ENCODE peak calls at places on chromosomes 7 and 10, in nine cellular contexts. B is CD8-positive, alpha-beta T cell; D is PC-9; M is thoracic aorta; X is foreskin keratinocyte; L is A549; K is CD4-positive, alpha-beta memory T cell; Q is substantia nigra; T is breast epithelium. G is an unnamed sample.

GRCh38 chr7:2472744-2473143 is 3.5 kb downstream of the GRIFIN start:
- DNase-seq in K (no peak), X (no peak), D (no peak), M (no peak), Q (no peak), L (no peak), T (no peak), B (no peak), G (no peak)

GRCh38 chr7:13282377-13282980 is 595.0 kb downstream of the ARL4A start:
- DNase-seq in B (no peak), K (no peak), D (no peak), T (no peak), Q (no peak), X (no peak), M (no peak), L (no peak), G (no peak)

GRCh38 chr7:116404389-116404788 is 95.1 kb upstream of the CAV2 start:
- DNase-seq in M (no peak), K (no peak), B (no peak), Q (no peak), L (no peak), D (no peak), T (no peak), X (no peak), G (no peak)

GRCh38 chr10:96257944-96258343 is 13.4 kb downstream of the BLNK start:
- DNase-seq in D (no peak), M (peak; percentile 21), Q (no peak), L (no peak), B (no peak), K (no peak), T (no peak), X (no peak), G (no peak)

GRCh38 chr10:50063100-50063499 is 4.7 kb upstream of the WASHC2A start:
- DNase-seq in M (no peak), Q (no peak), B (no peak), K (no peak), L (peak; percentile 4), T (no peak), X (no peak), D (no peak), G (no peak)

GRCh38 chr10:7301039-7301768 is 109.6 kb downstream of the SFMBT2 start:
- DNase-seq in B (no peak), L (peak; percentile 78), D (no peak), M (no peak), K (no peak), T (no peak), Q (no peak), X (no peak), G (no peak)

GRCh38 chr7:33040803-33041516 is 21.6 kb downstream of the NT5C3A start:
- DNase-seq in T (peak; percentile 37), Q (no peak), L (no peak), X (peak; percentile 80), M (no peak), K (peak; percentile 81), D (peak; percentile 61), B (peak; percentile 51), G (peak; percentile 39)

GRCh38 chr7:1024331-1024761 is 20.0 kb upstream of the GPR146 start:
- DNase-seq in D (no peak), T (no peak), K (no peak), B (no peak), X (no peak), L (no peak), M (no peak), Q (no peak), G (no peak)

GRCh38 chr10:106711313-106711906 is 453.1 kb downstream of the SORCS1 start:
- DNase-seq in T (no peak), D (no peak), L (peak; percentile 11), Q (peak; percentile 10), M (no peak), B (no peak), X (no peak), K (no peak), G (no peak)

GRCh38 chr7:67937717-67938191 is 941.1 kb downstream of the TYW1 start:
- DNase-seq in K (no peak), D (peak; percentile 66), X (peak; percentile 97), L (peak; percentile 18), Q (no peak), B (no peak), M (no peak), T (peak; percentile 49), G (peak; percentile 74)

GRCh38 chr7:158317238-158318205 is 270.1 kb downstream of the PTPRN2 start:
- DNase-seq in X (no peak), Q (no peak), B (no peak), D (no peak), T (no peak), M (no peak), L (no peak), K (no peak), G (no peak)

GRCh38 chr7:140927351-140927750 is 2.6 kb upstream of the BRAF start:
- DNase-seq in T (no peak), M (no peak), B (no peak), Q (no peak), D (no peak), L (no peak), X (no peak), K (no peak), G (no peak)

GRCh38 chr7:140928491-140929309 is 4.0 kb upstream of the BRAF start:
- DNase-seq in L (no peak), Q (no peak), K (no peak), D (peak; percentile 37), B (no peak), M (no peak), X (no peak), T (no peak), G (no peak)

GRCh38 chr7:140924019-140924820 is 509 bp downstream of the BRAF start:
- DNase-seq in X (no peak), T (peak; percentile 60), M (peak; percentile 37), Q (peak; percentile 68), B (peak; percentile 55), K (peak; percentile 88), D (peak; percentile 51), L (peak; percentile 66), G (no peak)

GRCh38 chr7:140924821-140925421 is at the start of gene BRAF:
- DNase-seq in M (peak; percentile 37), X (peak; percentile 33), L (peak; percentile 62), T (peak; percentile 81), B (peak; percentile 89), Q (peak; percentile 80), K (peak; percentile 94), D (peak; percentile 69), G (peak; percentile 43)

DNA sequence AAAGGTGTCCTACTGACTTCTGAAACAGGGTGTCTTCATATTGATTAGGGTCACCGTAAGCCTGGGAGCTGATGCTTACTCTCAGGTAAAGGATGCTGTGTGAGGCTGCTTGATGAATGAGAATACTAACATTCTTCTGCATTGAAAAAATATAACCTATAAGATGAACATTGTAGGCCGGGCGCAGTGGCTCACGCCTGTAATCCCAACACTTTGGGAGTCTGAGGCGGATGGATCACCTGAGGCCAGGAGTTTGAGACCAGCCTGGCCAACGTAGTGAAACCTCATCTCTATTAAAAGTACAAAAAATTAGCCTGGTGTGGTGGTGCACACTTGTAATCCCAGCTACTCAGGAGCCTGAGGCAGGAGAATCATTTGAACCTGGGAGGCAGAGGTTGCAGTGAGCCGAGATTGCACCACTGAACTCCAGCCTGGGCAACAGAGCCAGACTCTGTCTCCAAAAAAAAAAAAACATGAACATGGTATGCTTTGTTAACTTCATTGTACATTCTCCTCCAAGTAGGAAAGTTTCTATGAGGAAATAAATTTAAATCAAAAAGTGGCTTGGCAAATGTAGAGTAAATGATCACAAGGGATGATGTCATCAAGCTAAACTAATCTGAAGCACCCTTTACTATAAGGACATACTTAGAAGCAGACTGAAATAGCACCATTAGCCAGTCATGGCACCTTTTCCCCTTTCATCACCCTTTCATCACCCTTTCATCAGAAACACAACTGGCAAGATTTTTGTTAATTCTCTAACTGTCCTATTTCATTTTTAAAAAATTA is 1.5 kb upstream of the BRAF start:
- DNase-seq in X (no peak), B (no peak), T (no peak), Q (no peak), K (no peak), L (no peak), M (no peak), D (no peak), G (no peak)
- H3K27ac ChIP-seq in X (no peak overlapping the region), B (no peak overlapping the region), T (no peak overlapping the region), Q (no peak overlapping the region), K (no peak overlapping the region), L (no peak overlapping the region), M (no peak overlapping the region), D (no peak overlapping the region), G (no peak overlapping the region)

DNA sequence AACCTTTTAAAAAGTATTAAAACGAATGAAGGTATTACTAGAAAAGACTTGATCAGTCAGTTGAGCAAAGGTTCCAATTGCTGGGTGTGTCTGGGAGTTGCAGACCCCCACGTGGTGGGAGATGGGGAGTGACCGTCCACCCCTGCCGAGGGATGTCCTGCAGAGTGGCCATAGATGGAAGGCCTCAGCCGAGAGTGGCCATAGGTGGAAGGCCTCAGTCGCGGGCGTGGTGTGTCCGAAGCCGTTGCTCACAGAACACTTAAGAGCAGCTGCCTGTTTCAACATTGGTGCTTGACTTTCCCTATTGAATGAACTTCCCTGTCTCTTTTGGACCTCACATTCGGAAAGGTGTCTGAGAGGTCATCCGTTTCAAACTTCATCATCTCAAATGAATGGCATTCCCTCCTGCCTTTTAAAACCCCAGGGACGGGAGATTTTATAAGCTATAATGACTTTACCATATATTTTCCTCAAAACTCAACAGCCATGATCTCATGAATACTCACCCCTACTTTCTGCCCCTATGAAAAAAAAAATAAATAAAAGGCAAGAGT is 69.5 kb downstream of the CAMK1D start:
- DNase-seq in X (no peak), Q (no peak), B (no peak), M (no peak), T (no peak), K (no peak), L (no peak), D (no peak), G (no peak)
- H3K27ac ChIP-seq in X (peak overlapping the region; percentile 5), Q (no peak overlapping the region), B (no peak overlapping the region), M (no peak overlapping the region), T (no peak overlapping the region), K (no peak overlapping the region), L (no peak overlapping the region), D (peak overlapping the region; percentile 58), G (no peak overlapping the region)

GRCh38 chr7:74606101-74606908 is 51.2 kb upstream of the GTF2I start:
- DNase-seq in B (peak; percentile 3), Q (no peak), K (peak; percentile 22), L (no peak), M (no peak), D (no peak), T (no peak), X (no peak), G (no peak)

GRCh38 chr7:74604326-74605020 is 53.0 kb upstream of the GTF2I start:
- DNase-seq in T (peak; percentile 65), B (no peak), Q (no peak), K (no peak), X (no peak), D (peak; percentile 63), M (peak; percentile 13), L (no peak), G (no peak)

GRCh38 chr7:74612015-74612829 is 45.3 kb upstream of the GTF2I start:
- DNase-seq in D (peak; percentile 83), L (no peak), M (no peak), B (no peak), Q (peak; percentile 14), T (peak; percentile 94), X (peak; percentile 93), K (no peak), G (peak; percentile 91)

GRCh38 chr7:74606909-74607255 is 50.6 kb upstream of the GTF2I start:
- DNase-seq in B (no peak), Q (no peak), D (no peak), M (no peak), X (no peak), T (no peak), L (no peak), K (no peak), G (no peak)
- H3K27ac ChIP-seq in B (no peak overlapping the region), Q (no peak overlapping the region), D (no peak overlapping the region), M (peak overlapping the region; percentile 66), X (no peak overlapping the region), T (peak overlapping the region; percentile 80), L (peak overlapping the region; percentile 75), K (no peak overlapping the region), G (no peak overlapping the region)

GRCh38 chr10:77208857-77209256 is 428.8 kb downstream of the KCNMA1 start:
- DNase-seq in K (no peak), M (no peak), D (no peak), X (no peak), L (no peak), Q (no peak), B (no peak), T (no peak), G (no peak)
- H3K27ac ChIP-seq in K (no peak overlapping the region), M (no peak overlapping the region), D (no peak overlapping the region), X (no peak overlapping the region), L (no peak overlapping the region), Q (no peak overlapping the region), B (no peak overlapping the region), T (no peak overlapping the region), G (no peak overlapping the region)

G was measured in epithelial cell of prostate.